ENCODE peak calls at places on chromosome 13, in seven cellular contexts. One of them, this sample, is unnamed.

GRCh38 chr13:57630661-57631606 is 610 bp upstream of the PCDH17 start:
- DNase-seq in PC-3: peak
- DNase-seq in WERI-Rb-1: no peak
- DNase-seq in mesenchymal stem cell: peak
- DNase-seq in fibroblast of mammary gland: peak
- DNase-seq in HCT116: no peak
- DNase-seq in lung: no peak
- DNase-seq in this sample: no peak

GRCh38 chr13:58994077-58994476 is 1169.7 kb downstream of the DIAPH3 start:
- DNase-seq in PC-3: no peak
- DNase-seq in WERI-Rb-1: no peak
- DNase-seq in mesenchymal stem cell: no peak
- DNase-seq in fibroblast of mammary gland: no peak
- DNase-seq in HCT116: no peak
- DNase-seq in lung: no peak
- DNase-seq in this sample: no peak

GRCh38 chr13:50131998-50132936 is 117.0 kb downstream of the KCNRG start:
- DNase-seq in PC-3: no peak
- DNase-seq in WERI-Rb-1: no peak
- DNase-seq in mesenchymal stem cell: peak
- DNase-seq in fibroblast of mammary gland: no peak
- DNase-seq in HCT116: no peak
- DNase-seq in lung: no peak
- DNase-seq in this sample: no peak

GRCh38 chr13:33934936-33935510 is 117.1 kb downstream of the RFC3 start:
- DNase-seq in PC-3: no peak
- DNase-seq in WERI-Rb-1: no peak
- DNase-seq in mesenchymal stem cell: no peak
- DNase-seq in fibroblast of mammary gland: no peak
- DNase-seq in HCT116: no peak
- DNase-seq in lung: no peak
- DNase-seq in this sample: no peak

GRCh38 chr13:57631607-57632275 is at the start of gene PCDH17:
- DNase-seq in PC-3: no peak
- DNase-seq in WERI-Rb-1: no peak
- DNase-seq in mesenchymal stem cell: peak
- DNase-seq in fibroblast of mammary gland: no peak
- DNase-seq in HCT116: no peak
- DNase-seq in lung: peak
- DNase-seq in this sample: no peak

GRCh38 chr13:79311456-79311855 is 94.6 kb downstream of the RBM26 start:
- DNase-seq in PC-3: no peak
- DNase-seq in WERI-Rb-1: no peak
- DNase-seq in mesenchymal stem cell: peak
- DNase-seq in fibroblast of mammary gland: no peak
- DNase-seq in HCT116: no peak
- DNase-seq in lung: no peak
- DNase-seq in this sample: no peak

GRCh38 chr13:38366954-38367645 is 17.4 kb downstream of the UFM1 start:
- DNase-seq in PC-3: peak
- DNase-seq in WERI-Rb-1: no peak
- DNase-seq in mesenchymal stem cell: no peak
- DNase-seq in fibroblast of mammary gland: peak
- DNase-seq in HCT116: no peak
- DNase-seq in lung: no peak
- DNase-seq in this sample: no peak

GRCh38 chr13:40600145-40600751 is 66.2 kb downstream of the FOXO1 start:
- DNase-seq in PC-3: no peak
- DNase-seq in WERI-Rb-1: no peak
- DNase-seq in mesenchymal stem cell: no peak
- DNase-seq in fibroblast of mammary gland: no peak
- DNase-seq in HCT116: no peak
- DNase-seq in lung: no peak
- DNase-seq in this sample: no peak

GRCh38 chr13:94057618-94058017 is 421.9 kb downstream of the DCT start:
- DNase-seq in PC-3: no peak
- DNase-seq in WERI-Rb-1: no peak
- DNase-seq in mesenchymal stem cell: no peak
- DNase-seq in fibroblast of mammary gland: no peak
- DNase-seq in HCT116: no peak
- DNase-seq in lung: no peak
- DNase-seq in this sample: no peak

GRCh38 chr13:80475718-80476117 is 134.8 kb upstream of the SPRY2 start:
- DNase-seq in PC-3: no peak
- DNase-seq in WERI-Rb-1: no peak
- DNase-seq in mesenchymal stem cell: no peak
- DNase-seq in fibroblast of mammary gland: no peak
- DNase-seq in HCT116: no peak
- DNase-seq in lung: no peak
- DNase-seq in this sample: no peak

GRCh38 chr13:41199526-41199925 is 5.2 kb upstream of the KBTBD7 start:
- DNase-seq in PC-3: no peak
- DNase-seq in WERI-Rb-1: no peak
- DNase-seq in mesenchymal stem cell: no peak
- DNase-seq in fibroblast of mammary gland: no peak
- DNase-seq in HCT116: no peak
- DNase-seq in lung: no peak
- DNase-seq in this sample: no peak

DNA sequence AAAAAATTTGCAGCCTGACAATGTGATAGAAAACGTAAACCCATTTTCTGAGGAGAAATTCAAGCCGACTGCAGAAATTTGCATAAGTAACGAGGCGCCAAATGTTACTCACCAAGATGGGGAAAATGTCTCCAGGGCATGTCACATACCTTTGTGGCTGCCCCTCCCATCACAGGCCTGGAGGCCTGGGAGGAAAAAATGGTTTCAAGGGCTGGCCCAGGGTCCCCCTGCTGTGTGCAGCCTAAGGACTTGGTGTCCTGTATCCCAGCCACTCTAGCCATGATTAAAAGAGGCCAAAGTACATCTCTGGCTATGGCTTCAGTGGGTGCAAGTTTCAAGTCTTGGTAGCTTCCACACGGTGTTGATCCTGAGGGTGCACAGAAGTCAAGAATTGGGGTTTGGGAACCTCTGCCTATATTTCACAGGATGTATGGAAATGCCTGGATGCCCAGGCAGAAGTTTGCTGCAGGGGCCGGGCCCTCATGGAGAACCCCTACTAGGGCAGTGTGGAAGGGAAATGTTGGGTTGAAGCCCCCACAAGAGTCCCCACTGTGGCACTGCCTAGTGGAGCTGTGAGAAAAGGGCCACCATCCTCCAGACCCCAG is 1842.3 kb downstream of the PCDH9 start:
- DNase-seq in PC-3: no peak
- DNase-seq in WERI-Rb-1: no peak
- DNase-seq in mesenchymal stem cell: no peak
- DNase-seq in fibroblast of mammary gland: no peak
- DNase-seq in HCT116: no peak
- DNase-seq in lung: no peak
- DNase-seq in this sample: no peak
- H3K4me3 ChIP-seq in PC-3: no peak
- H3K4me3 ChIP-seq in WERI-Rb-1: no peak
- H3K4me3 ChIP-seq in mesenchymal stem cell: no peak
- H3K4me3 ChIP-seq in fibroblast of mammary gland: no peak
- H3K4me3 ChIP-seq in HCT116: no peak
- H3K4me3 ChIP-seq in lung: no peak
- H3K4me3 ChIP-seq in this sample: no peak

GRCh38 chr13:86710013-86710412 is 910.8 kb upstream of the SLITRK6 start:
- DNase-seq in PC-3: no peak
- DNase-seq in WERI-Rb-1: no peak
- DNase-seq in mesenchymal stem cell: no peak
- DNase-seq in fibroblast of mammary gland: no peak
- DNase-seq in HCT116: no peak
- DNase-seq in lung: no peak
- DNase-seq in this sample: no peak

DNA sequence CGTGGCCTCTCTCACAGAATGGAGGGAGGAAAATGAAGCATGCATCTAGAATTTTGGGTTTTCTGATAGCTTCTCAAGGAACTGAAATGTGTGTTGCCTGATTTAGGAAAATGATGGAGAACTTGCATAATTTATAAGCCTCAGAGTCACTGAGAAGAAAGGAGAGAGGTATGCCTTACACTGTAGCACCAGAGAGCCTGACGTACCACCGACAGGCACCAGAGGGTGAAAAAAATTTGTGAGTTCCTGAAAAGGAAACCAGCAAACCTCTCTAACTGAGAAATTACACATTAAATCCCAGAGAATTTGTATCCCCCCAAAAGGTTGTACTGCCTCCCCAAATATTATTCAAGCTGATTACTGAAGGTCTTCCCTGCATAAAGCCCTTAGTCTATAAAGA is 915.3 kb upstream of the SLITRK6 start:
- DNase-seq in PC-3: no peak
- DNase-seq in WERI-Rb-1: no peak
- DNase-seq in mesenchymal stem cell: no peak
- DNase-seq in fibroblast of mammary gland: no peak
- DNase-seq in HCT116: no peak
- DNase-seq in lung: no peak
- DNase-seq in this sample: no peak
- H3K4me3 ChIP-seq in PC-3: no peak
- H3K4me3 ChIP-seq in WERI-Rb-1: no peak
- H3K4me3 ChIP-seq in mesenchymal stem cell: no peak
- H3K4me3 ChIP-seq in fibroblast of mammary gland: no peak
- H3K4me3 ChIP-seq in HCT116: no peak
- H3K4me3 ChIP-seq in lung: no peak
- H3K4me3 ChIP-seq in this sample: no peak

GRCh38 chr13:43016226-43016625 is 7.2 kb upstream of the DNAJC15 start:
- DNase-seq in PC-3: no peak
- DNase-seq in WERI-Rb-1: no peak
- DNase-seq in mesenchymal stem cell: no peak
- DNase-seq in fibroblast of mammary gland: no peak
- DNase-seq in HCT116: no peak
- DNase-seq in lung: no peak
- DNase-seq in this sample: no peak
- H3K4me3 ChIP-seq in PC-3: no peak
- H3K4me3 ChIP-seq in WERI-Rb-1: no peak
- H3K4me3 ChIP-seq in mesenchymal stem cell: no peak
- H3K4me3 ChIP-seq in fibroblast of mammary gland: no peak
- H3K4me3 ChIP-seq in HCT116: no peak
- H3K4me3 ChIP-seq in lung: no peak
- H3K4me3 ChIP-seq in this sample: no peak

GRCh38 chr13:110371550-110372465 is 64.7 kb downstream of the COL4A2 start:
- DNase-seq in PC-3: no peak
- DNase-seq in WERI-Rb-1: peak
- DNase-seq in mesenchymal stem cell: peak
- DNase-seq in fibroblast of mammary gland: no peak
- DNase-seq in HCT116: no peak
- DNase-seq in lung: no peak
- DNase-seq in this sample: no peak
- H3K4me3 ChIP-seq in PC-3: no peak
- H3K4me3 ChIP-seq in WERI-Rb-1: no peak
- H3K4me3 ChIP-seq in mesenchymal stem cell: no peak
- H3K4me3 ChIP-seq in fibroblast of mammary gland: no peak
- H3K4me3 ChIP-seq in HCT116: no peak
- H3K4me3 ChIP-seq in lung: no peak
- H3K4me3 ChIP-seq in this sample: no peak

DNA sequence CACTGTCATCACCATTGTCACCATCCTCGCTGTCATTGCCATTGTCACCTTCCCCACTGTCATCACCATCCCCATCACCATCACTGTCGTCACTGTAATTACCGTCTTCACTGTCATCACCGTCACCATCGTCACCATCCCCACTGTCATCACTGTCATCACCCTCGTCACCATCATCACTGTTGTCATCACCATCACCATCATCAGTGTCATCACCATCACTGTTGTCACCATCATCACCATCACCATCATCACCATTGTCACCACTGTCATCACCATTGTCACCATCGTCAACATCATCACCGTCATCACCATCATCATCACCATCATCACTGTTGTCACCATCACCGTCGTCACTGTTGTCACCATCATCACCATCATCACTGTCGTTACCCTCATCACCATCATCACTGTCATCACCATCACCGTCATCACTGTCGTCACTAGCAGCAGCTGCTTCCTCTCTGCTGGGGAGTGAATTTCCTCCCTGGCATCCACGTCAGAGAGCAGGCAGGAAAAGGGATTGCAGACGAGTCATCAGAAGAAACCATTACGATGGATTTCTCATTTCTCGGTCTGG is 27.3 kb downstream of the TMEM255B start:
- DNase-seq in PC-3: peak
- DNase-seq in WERI-Rb-1: no peak
- DNase-seq in mesenchymal stem cell: peak
- DNase-seq in fibroblast of mammary gland: peak
- DNase-seq in HCT116: no peak
- DNase-seq in lung: no peak
- DNase-seq in this sample: no peak
- H3K4me3 ChIP-seq in PC-3: no peak
- H3K4me3 ChIP-seq in WERI-Rb-1: no peak
- H3K4me3 ChIP-seq in mesenchymal stem cell: no peak
- H3K4me3 ChIP-seq in fibroblast of mammary gland: no peak
- H3K4me3 ChIP-seq in HCT116: no peak
- H3K4me3 ChIP-seq in lung: no peak
- H3K4me3 ChIP-seq in this sample: no peak

DNA sequence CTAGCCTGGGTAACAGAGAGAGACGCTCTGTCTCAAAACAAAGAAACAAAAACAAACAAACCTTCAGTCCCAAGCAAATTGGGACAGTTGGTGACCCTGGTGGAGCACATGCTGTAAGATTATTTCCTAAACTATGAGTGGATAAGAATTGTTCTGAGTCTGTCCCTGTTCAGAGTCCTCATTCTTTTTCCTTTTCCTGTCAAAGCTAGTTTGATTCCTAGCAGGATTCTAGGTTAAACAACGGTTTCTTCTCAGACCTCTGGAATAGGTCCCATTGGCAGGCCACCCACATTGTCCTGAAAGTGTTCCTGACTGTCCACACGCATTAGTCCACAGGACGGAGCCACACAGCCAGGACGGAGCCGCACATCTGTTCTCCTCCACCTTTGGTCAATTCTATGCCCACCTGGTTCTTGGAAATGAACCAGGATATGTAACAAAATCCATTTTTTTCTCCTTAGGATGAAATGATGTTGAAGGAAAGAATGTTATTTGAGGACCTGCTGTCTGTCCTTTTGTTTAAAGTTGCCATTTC is 46.2 kb downstream of the ANKRD10 start:
- DNase-seq in PC-3: no peak
- DNase-seq in WERI-Rb-1: no peak
- DNase-seq in mesenchymal stem cell: no peak
- DNase-seq in fibroblast of mammary gland: no peak
- DNase-seq in HCT116: no peak
- DNase-seq in lung: no peak
- DNase-seq in this sample: no peak
- H3K4me3 ChIP-seq in PC-3: no peak
- H3K4me3 ChIP-seq in WERI-Rb-1: no peak
- H3K4me3 ChIP-seq in mesenchymal stem cell: no peak
- H3K4me3 ChIP-seq in fibroblast of mammary gland: no peak
- H3K4me3 ChIP-seq in HCT116: no peak
- H3K4me3 ChIP-seq in lung: no peak
- H3K4me3 ChIP-seq in this sample: no peak